ENCODE peak calls at places on chromosome 4, in six cellular contexts. I, R, E, U, X and D are unnamed samples.

GRCh38 chr4:86977621-86978184 is 42.9 kb downstream of the AFF1 start:
- DNase-seq in I (peak; percentile 86), R (no peak), E (no peak), U (peak; percentile 81), X (peak; percentile 79), D (peak; percentile 71)

GRCh38 chr4:96145671-96146070 is 305.8 kb downstream of the PDHA2 start:
- DNase-seq in I (peak; percentile 7), R (no peak), E (no peak), U (peak; percentile 60), X (peak; percentile 45), D (no peak)

GRCh38 chr4:104494822-104495559 is at the start of gene CXXC4:
- DNase-seq in I (peak; percentile 5), R (no peak), E (peak; percentile 81), U (peak; percentile 63), X (peak; percentile 89), D (peak; percentile 42)

GRCh38 chr4:182578402-182578801 is 335.2 kb downstream of the TENM3 start:
- DNase-seq in I (peak; percentile 81), R (peak; percentile 27), E (no peak), U (peak; percentile 60), X (peak; percentile 52), D (no peak)

GRCh38 chr4:7590205-7590604 is 155.5 kb upstream of the PSAPL1 start:
- DNase-seq in I (no peak), R (no peak), E (no peak), U (no peak), X (no peak), D (no peak)

GRCh38 chr4:124862261-124862660 is 149.7 kb upstream of the ANKRD50 start:
- DNase-seq in I (no peak), R (no peak), E (no peak), U (no peak), X (no peak), D (peak; percentile 46)

GRCh38 chr4:120554086-120554485 is 368.4 kb downstream of the PRDM5 start:
- DNase-seq in I (no peak), R (no peak), E (no peak), U (no peak), X (no peak), D (no peak)

GRCh38 chr4:165692082-165692481 is 181.0 kb upstream of the TLL1 start:
- DNase-seq in I (no peak), R (no peak), E (no peak), U (no peak), X (no peak), D (no peak)

GRCh38 chr4:151227731-151228130 is 49.2 kb upstream of the PRSS48 start:
- DNase-seq in I (peak; percentile 96), R (peak; percentile 82), E (no peak), U (peak; percentile 86), X (peak; percentile 82), D (peak; percentile 63)

GRCh38 chr4:130125468-130125867 is 1029.5 kb downstream of the C4orf33 start:
- DNase-seq in I (peak; percentile 10), R (no peak), E (no peak), U (peak; percentile 53), X (no peak), D (peak; percentile 7)

GRCh38 chr4:5222951-5223350 is 171.7 kb downstream of the STK32B start:
- DNase-seq in I (no peak), R (no peak), E (no peak), U (no peak), X (no peak), D (no peak)

GRCh38 chr4:15164571-15164970 is 162.3 kb downstream of the CPEB2 start:
- DNase-seq in I (peak; percentile 56), R (no peak), E (no peak), U (no peak), X (peak; percentile 78), D (no peak)

GRCh38 chr4:186168750-186169149 is 22.6 kb upstream of the CYP4V2 start:
- DNase-seq in I (no peak), R (no peak), E (no peak), U (no peak), X (no peak), D (no peak)

GRCh38 chr4:96305030-96305429 is 465.1 kb downstream of the PDHA2 start:
- DNase-seq in I (no peak), R (no peak), E (no peak), U (no peak), X (no peak), D (no peak)

GRCh38 chr4:144356941-144357381 is 216.4 kb upstream of the GYPA start:
- DNase-seq in I (peak; percentile 9), R (no peak), E (no peak), U (no peak), X (no peak), D (no peak)

GRCh38 chr4:133151301-133151680 is 2.2 kb downstream of the PCDH10 start:
- DNase-seq in I (no peak), R (no peak), E (peak; percentile 73), U (peak; percentile 43), X (peak; percentile 40), D (no peak)

DNA sequence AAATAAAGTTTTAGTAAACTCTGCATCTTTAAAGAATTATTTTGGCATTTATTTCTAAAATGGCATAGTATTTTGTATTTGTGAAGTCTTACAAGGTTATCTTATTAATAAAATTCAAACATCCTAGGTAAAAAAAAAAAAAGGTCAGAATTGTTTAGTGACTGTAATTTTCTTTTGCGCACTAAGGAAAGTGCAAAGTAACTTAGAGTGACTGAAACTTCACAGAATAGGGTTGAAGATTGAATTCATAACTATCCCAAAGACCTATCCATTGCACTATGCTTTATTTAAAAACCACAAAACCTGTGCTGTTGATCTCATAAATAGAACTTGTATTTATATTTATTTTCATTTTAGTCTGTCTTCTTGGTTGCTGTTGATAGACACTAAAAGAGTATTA is 370 bp downstream of the ALB start:
- DNase-seq in I (no peak), R (no peak), E (no peak), U (no peak), X (no peak), D (no peak)
- H3K4me3 ChIP-seq in I (no peak overlapping the region), R (no peak overlapping the region), E (no peak overlapping the region), U (no peak overlapping the region), X (no peak overlapping the region), D (no peak overlapping the region)

GRCh38 chr4:110515676-110516075 is 39.7 kb downstream of the ENPEP start:
- DNase-seq in I (no peak), R (no peak), E (no peak), U (peak; percentile 29), X (peak; percentile 30), D (no peak)
- H3K4me3 ChIP-seq in I (no peak overlapping the region), R (no peak overlapping the region), E (peak overlapping the region; percentile 68), U (no peak overlapping the region), X (no peak overlapping the region), D (no peak overlapping the region)

GRCh38 chr4:28479666-28480065 is 1619.0 kb downstream of the STIM2 start:
- DNase-seq in I (no peak), R (no peak), E (no peak), U (no peak), X (no peak), D (no peak)

GRCh38 chr4:28482580-28482979 is 1621.9 kb downstream of the STIM2 start:
- DNase-seq in I (no peak), R (no peak), E (no peak), U (no peak), X (no peak), D (no peak)

DNA sequence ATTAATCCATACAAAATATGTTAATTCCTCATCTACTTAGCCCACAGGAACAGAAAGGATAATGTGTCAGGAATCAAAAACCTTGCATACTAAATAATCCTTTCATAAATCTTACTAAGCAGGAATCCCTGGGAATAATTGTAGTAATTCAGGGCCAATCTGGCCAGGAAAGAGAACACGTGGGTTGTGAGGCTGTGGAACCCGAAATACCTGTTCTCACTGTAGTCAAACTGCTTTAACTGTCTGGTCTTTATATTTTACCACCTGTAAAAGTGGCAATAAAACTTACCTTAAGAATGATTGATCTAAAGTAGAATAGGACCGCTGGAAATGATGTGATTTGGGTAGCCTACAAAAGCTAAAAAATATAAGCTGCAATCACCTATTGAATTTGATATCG is 1620.9 kb downstream of the STIM2 start:
- DNase-seq in I (no peak), R (no peak), E (no peak), U (no peak), X (no peak), D (no peak)
- H3K4me3 ChIP-seq in I (no peak overlapping the region), R (no peak overlapping the region), E (no peak overlapping the region), U (no peak overlapping the region), X (no peak overlapping the region), D (no peak overlapping the region)

GRCh38 chr4:340011-340410 is 2.4 kb downstream of the ZNF141 start:
- DNase-seq in I (no peak), R (no peak), E (no peak), U (no peak), X (no peak), D (no peak)
- H3K4me3 ChIP-seq in I (no peak overlapping the region), R (no peak overlapping the region), E (peak overlapping the region; percentile 1), U (no peak overlapping the region), X (peak overlapping the region; percentile 41), D (no peak overlapping the region)

GRCh38 chr4:113757486-113757885 is 4.1 kb downstream of the CAMK2D start:
- DNase-seq in I (no peak), R (no peak), E (no peak), U (no peak), X (no peak), D (no peak)
- H3K4me3 ChIP-seq in I (no peak overlapping the region), R (no peak overlapping the region), E (no peak overlapping the region), U (no peak overlapping the region), X (peak overlapping the region; percentile 90), D (no peak overlapping the region)

DNA sequence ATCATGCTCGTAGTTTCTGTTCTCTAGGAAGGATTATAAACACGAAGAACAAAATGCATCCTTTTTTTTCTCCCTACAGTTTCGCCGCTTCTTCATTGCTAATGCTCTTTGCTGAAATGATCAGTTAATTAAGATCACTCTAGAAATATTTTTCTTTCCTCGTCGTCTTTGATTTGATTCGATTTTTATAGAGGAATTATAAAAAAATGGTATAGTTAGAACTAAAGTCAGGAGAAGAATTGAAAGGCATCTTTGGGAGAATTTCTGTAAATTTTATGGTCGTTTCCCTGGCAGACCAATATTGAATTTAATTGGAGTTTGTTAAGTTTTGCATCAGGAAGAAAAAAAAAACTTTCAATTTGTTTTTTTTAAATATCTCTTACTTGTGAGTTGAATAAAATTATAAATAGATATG is 1.1 kb upstream of the NKX3-2 start:
- DNase-seq in I (no peak), R (no peak), E (no peak), U (no peak), X (no peak), D (no peak)
- H3K4me3 ChIP-seq in I (peak overlapping the region; percentile 56), R (peak overlapping the region; percentile 47), E (peak overlapping the region; percentile 43), U (peak overlapping the region; percentile 49), X (peak overlapping the region; percentile 66), D (peak overlapping the region; percentile 71)